ENCODE peak calls at places on chromosomes 6 and 20, in seven cellular contexts. I is fibroblast of pulmonary artery; M is activated naive CD4-positive, alpha-beta T cell treated with Interleukin-2 at 50 U/mL for 16 hours; T is HS-5; O is GDM1; J is BJ; C is hippocampal formation. B is an unnamed sample.

GRCh38 chr6:36116480-36116879 is 13.8 kb upstream of the MAPK13 start:
- DNase-seq in C (no peak), J (no peak), T (no peak), O (no peak), I (no peak), M (no peak), B (no peak)

GRCh38 chr6:92706976-92707375 is 712.4 kb downstream of the EPHA7 start:
- DNase-seq in C (no peak), O (no peak), J (no peak), M (no peak), I (no peak), T (peak; percentile 49), B (no peak)

GRCh38 chr6:151229401-151230276 is 10.1 kb upstream of the AKAP12 start:
- DNase-seq in M (peak; percentile 23), I (no peak), T (no peak), C (no peak), O (no peak), J (no peak), B (no peak)

GRCh38 chr6:25103603-25104002 is 167.8 kb upstream of the RIPOR2 start:
- DNase-seq in J (no peak), T (no peak), M (no peak), I (no peak), O (no peak), C (no peak), B (no peak)

GRCh38 chr6:160039441-160039840 is 70.6 kb downstream of the IGF2R start:
- DNase-seq in M (no peak), O (no peak), J (no peak), T (no peak), C (no peak), I (no peak), B (no peak)

GRCh38 chr20:46151936-46152335 is 33.8 kb downstream of the CD40 start:
- DNase-seq in M (peak; percentile 10), O (no peak), J (no peak), C (no peak), T (no peak), I (no peak), B (no peak)

GRCh38 chr6:26307830-26308229 is 57.2 kb upstream of the BTN3A2 start:
- DNase-seq in J (no peak), O (no peak), C (no peak), I (no peak), M (no peak), T (no peak), B (no peak)

GRCh38 chr6:90477366-90477765 is 109.5 kb downstream of the MAP3K7 start:
- DNase-seq in O (no peak), T (no peak), C (no peak), M (no peak), I (no peak), J (no peak), B (no peak)

GRCh38 chr6:111812080-111813038 is 60.9 kb downstream of the FYN start:
- DNase-seq in M (no peak), O (no peak), J (no peak), C (no peak), T (peak; percentile 71), I (no peak), B (no peak)

GRCh38 chr6:145844933-145845531 is 30.4 kb upstream of the FBXO30 start:
- DNase-seq in J (no peak), O (no peak), T (no peak), C (no peak), I (no peak), M (no peak), B (no peak)

GRCh38 chr6:36590237-36590636 is 3.9 kb upstream of the SRSF3 start:
- DNase-seq in J (no peak), I (peak; percentile 79), C (no peak), O (no peak), T (no peak), M (no peak), B (no peak)

GRCh38 chr6:78810146-78810545 is 57.2 kb upstream of the IRAK1BP1 start:
- DNase-seq in I (peak; percentile 65), O (no peak), T (peak; percentile 8), C (no peak), J (peak; percentile 3), M (no peak), B (no peak)

GRCh38 chr6:50655848-50656453 is 57.4 kb upstream of the TFAP2D start:
- DNase-seq in O (no peak), C (no peak), M (no peak), J (no peak), T (no peak), I (peak; percentile 7), B (no peak)

GRCh38 chr6:40894962-40895799 is 143.8 kb downstream of the UNC5CL start:
- DNase-seq in C (peak; percentile 35), J (no peak), I (peak; percentile 62), O (no peak), T (no peak), M (no peak), B (peak; percentile 40)

GRCh38 chr20:32457476-32457986 is 99.4 kb downstream of the ASXL1 start:
- DNase-seq in I (peak; percentile 59), T (no peak), C (peak; percentile 80), J (no peak), O (no peak), M (no peak), B (peak; percentile 62)

GRCh38 chr6:70668499-70668812 is 773 bp downstream of the SMAP1 start:
- DNase-seq in M (no peak), T (no peak), C (no peak), I (peak; percentile 29), O (no peak), J (no peak), B (no peak)

GRCh38 chr20:19670829-19671228 is 87.2 kb upstream of the RIN2 start:
- DNase-seq in C (no peak), J (no peak), T (no peak), O (no peak), M (no peak), I (no peak), B (no peak)

GRCh38 chr6:118283759-118284158 is 264.3 kb upstream of the PLN start:
- DNase-seq in J (peak; percentile 6), M (peak; percentile 24), T (peak; percentile 58), O (peak; percentile 41), C (no peak), I (peak; percentile 80), B (no peak)

GRCh38 chr20:10603971-10604864 is 69.6 kb downstream of the JAG1 start:
- DNase-seq in T (peak; percentile 71), M (no peak), O (no peak), J (peak; percentile 88), C (no peak), I (peak; percentile 94), B (peak; percentile 31)

GRCh38 chr20:23363257-23363649 is 1.3 kb downstream of the GZF1 start:
- DNase-seq in I (no peak), J (no peak), C (no peak), T (no peak), O (no peak), M (no peak), B (peak; percentile 69)

GRCh38 chr6:38567436-38567835 is 72.3 kb downstream of the BTBD9 start:
- DNase-seq in O (no peak), C (no peak), J (no peak), M (no peak), I (peak; percentile 90), T (peak; percentile 62), B (peak; percentile 82)

GRCh38 chr6:93304514-93304913 is 114.8 kb downstream of the EPHA7 start:
- DNase-seq in J (no peak), I (no peak), M (no peak), O (no peak), T (no peak), C (no peak), B (no peak)

B was measured in left ventricle myocardium inferior.